ENCODE peak calls at places on chromosomes 4 and X, in nine cellular contexts. V is T-helper 1 cell; E is M059J; U is amygdala; F is CD4-positive, alpha-beta T cell; I is NCI-H1105 treated with DMSO at 0.1 percent for 48 hours; Q is Caki2; Z is activated T-helper 1 cell treated with anti-CD3 and anti-CD28 coated beads, Interleukin-2, amount 50 U/mL, for 16 hours; W is NCI-H2029. C is an unnamed sample.

GRCh38 chrX:129791961-129792570 is 12.3 kb downstream of the SASH3 start:
- DNase-seq in V (no peak), E (peak; percentile 7), U (no peak), F (no peak), I (peak; percentile 27), Q (no peak), Z (no peak), W (peak; percentile 82), C (no peak)

GRCh38 chr4:57291911-57292310 is 181.7 kb upstream of the IGFBP7 start:
- DNase-seq in V (no peak), E (peak; percentile 18), U (no peak), F (no peak), I (no peak), Q (no peak), Z (no peak), W (no peak), C (peak; percentile 48)

GRCh38 chr4:47531241-47531953 is 46.3 kb downstream of the ATP10D start:
- DNase-seq in V (peak; percentile 3), E (peak; percentile 92), U (no peak), F (peak; percentile 36), I (no peak), Q (peak; percentile 54), Z (no peak), W (no peak), C (peak; percentile 88)

GRCh38 chrX:106698693-106699092 is 27.8 kb upstream of the RNF128 start:
- DNase-seq in V (no peak), E (peak; percentile 47), U (no peak), F (no peak), I (no peak), Q (no peak), Z (no peak), W (no peak), C (peak; percentile 43)

GRCh38 chr4:37623125-37623524 is 63.1 kb downstream of the RELL1 start:
- DNase-seq in V (no peak), E (no peak), U (no peak), F (no peak), I (no peak), Q (no peak), Z (no peak), W (no peak), C (no peak)

GRCh38 chr4:38082424-38083374 is 122.5 kb downstream of the PTTG2 start:
- DNase-seq in V (no peak), E (peak; percentile 86), U (no peak), F (no peak), I (no peak), Q (no peak), Z (no peak), W (no peak), C (no peak)

GRCh38 chrX:118251251-118251650 is 94.7 kb upstream of the WDR44 start:
- DNase-seq in V (no peak), E (peak; percentile 63), U (no peak), F (no peak), I (no peak), Q (no peak), Z (no peak), W (no peak), C (no peak)

GRCh38 chr4:7358100-7358735 is 76.5 kb downstream of the PSAPL1 start:
- DNase-seq in V (no peak), E (peak; percentile 87), U (no peak), F (no peak), I (no peak), Q (peak; percentile 73), Z (no peak), W (peak; percentile 31), C (peak; percentile 5)

GRCh38 chr4:26322349-26322748 is 1.5 kb downstream of the RBPJ start:
- DNase-seq in V (no peak), E (no peak), U (no peak), F (no peak), I (no peak), Q (no peak), Z (no peak), W (no peak), C (no peak)

GRCh38 chr4:156113138-156113537 is 159.5 kb upstream of the CTSO start:
- DNase-seq in V (no peak), E (peak; percentile 39), U (no peak), F (no peak), I (no peak), Q (no peak), Z (no peak), W (no peak), C (peak; percentile 36)

GRCh38 chr4:158350161-158350560 is 139.9 kb downstream of the TMEM144 start:
- DNase-seq in V (no peak), E (no peak), U (no peak), F (no peak), I (no peak), Q (no peak), Z (no peak), W (no peak), C (no peak)

GRCh38 chr4:164293181-164293580 is 460.8 kb upstream of the SMIM31 start:
- DNase-seq in V (no peak), E (no peak), U (no peak), F (no peak), I (no peak), Q (no peak), Z (no peak), W (no peak), C (no peak)

GRCh38 chr4:20984011-20984836 is 284.0 kb downstream of the PACRGL start:
- DNase-seq in V (no peak), E (peak; percentile 18), U (no peak), F (no peak), I (peak; percentile 57), Q (no peak), Z (no peak), W (no peak), C (no peak)

GRCh38 chrX:14899607-14900006 is 26.4 kb downstream of the MOSPD2 start:
- DNase-seq in V (no peak), E (peak; percentile 88), U (no peak), F (no peak), I (no peak), Q (peak; percentile 22), Z (no peak), W (no peak), C (peak; percentile 54)

GRCh38 chrX:96655947-96656623 is 28.6 kb upstream of the DIAPH2 start:
- DNase-seq in V (no peak), E (no peak), U (no peak), F (no peak), I (no peak), Q (no peak), Z (no peak), W (no peak), C (no peak)

GRCh38 chr4:77819409-77819835 is 254 bp upstream of the CNOT6L start:
- DNase-seq in V (no peak), E (no peak), U (no peak), F (peak; percentile 88), I (no peak), Q (no peak), Z (no peak), W (no peak), C (peak; percentile 34)

GRCh38 chrX:82764521-82764920 is 743.6 kb upstream of the POU3F4 start:
- DNase-seq in V (no peak), E (no peak), U (no peak), F (no peak), I (no peak), Q (no peak), Z (no peak), W (no peak), C (no peak)

GRCh38 chr4:109562457-109563237 is 2.6 kb downstream of the MCUB start:
- DNase-seq in V (no peak), E (no peak), U (no peak), F (no peak), I (no peak), Q (no peak), Z (no peak), W (no peak), C (no peak)

GRCh38 chr4:40255722-40256281 is 59.0 kb downstream of the RHOH start:
- DNase-seq in V (no peak), E (peak; percentile 99), U (no peak), F (no peak), I (no peak), Q (peak; percentile 83), Z (no peak), W (no peak), C (peak; percentile 96)

GRCh38 chr4:7019367-7019766 is 23.8 kb upstream of the TADA2B start:
- DNase-seq in V (no peak), E (no peak), U (no peak), F (no peak), I (no peak), Q (no peak), Z (no peak), W (no peak), C (no peak)

GRCh38 chr4:38094419-38094818 is 134.2 kb downstream of the PTTG2 start:
- DNase-seq in V (no peak), E (no peak), U (no peak), F (no peak), I (no peak), Q (no peak), Z (no peak), W (no peak), C (no peak)

GRCh38 chrX:87679849-87680248 is 162.2 kb downstream of the KLHL4 start:
- DNase-seq in V (no peak), E (no peak), U (no peak), F (no peak), I (no peak), Q (no peak), Z (no peak), W (no peak), C (no peak)

GRCh38 chrX:74420194-74421035 is 878 bp upstream of the SLC16A2 start:
- DNase-seq in V (no peak), E (peak; percentile 89), U (peak; percentile 29), F (no peak), I (no peak), Q (peak; percentile 29), Z (no peak), W (no peak), C (peak; percentile 53)

GRCh38 chr4:95105983-95106382 is 348.2 kb downstream of the BMPR1B start:
- DNase-seq in V (no peak), E (no peak), U (no peak), F (no peak), I (no peak), Q (no peak), Z (no peak), W (no peak), C (no peak)

GRCh38 chrX:19810370-19810769 is 77.0 kb downstream of the SH3KBP1 start:
- DNase-seq in V (no peak), E (no peak), U (no peak), F (no peak), I (no peak), Q (no peak), Z (no peak), W (no peak), C (no peak)

GRCh38 chr4:1538096-1538410 is 131.8 kb upstream of the NKX1-1 start:
- DNase-seq in V (no peak), E (no peak), U (no peak), F (no peak), I (no peak), Q (no peak), Z (no peak), W (no peak), C (no peak)

GRCh38 chr4:189124149-189124758 is 816.4 kb upstream of the FRG1 start:
- DNase-seq in V (no peak), E (peak; percentile 19), U (peak; percentile 6), F (no peak), I (no peak), Q (peak; percentile 22), Z (no peak), W (peak; percentile 3), C (peak; percentile 59)

GRCh38 chr4:139042981-139043460 is 27.4 kb downstream of the NOCT start:
- DNase-seq in V (no peak), E (no peak), U (no peak), F (no peak), I (no peak), Q (no peak), Z (no peak), W (no peak), C (no peak)